ENCODE peak calls at places on chromosomes 12 and 14, in six cellular contexts. U is K562, T is MV-4-11, D is HCT116, L is kidney, R is A549. I is an unnamed sample.

GRCh38 chr12:20507061-20507460 is 138.7 kb downstream of the PDE3A start:
- DNase-seq in R (no peak), U (no peak), L (no peak), T (peak), D (no peak), I (no peak)

GRCh38 chr12:113330505-113330904 is 4.4 kb downstream of the SLC8B1 start:
- DNase-seq in L (no peak), U (no peak), T (no peak), R (no peak), D (no peak), I (no peak)

GRCh38 chr14:89429206-89430091 is 12.4 kb upstream of the FOXN3 start:
- DNase-seq in U (no peak), T (peak), L (no peak), R (no peak), D (no peak), I (no peak)

GRCh38 chr12:58529897-58530296 is 390.4 kb downstream of the LRIG3 start:
- DNase-seq in T (no peak), D (no peak), L (no peak), R (no peak), U (no peak), I (no peak)

GRCh38 chr12:18250313-18250916 is 10.9 kb upstream of the PIK3C2G start:
- DNase-seq in T (peak), L (no peak), U (no peak), D (peak), R (peak), I (peak)

GRCh38 chr14:73758392-73759182 is 44.4 kb upstream of the PNMA1 start:
- DNase-seq in D (peak), U (peak), T (peak), R (peak), L (peak), I (peak)

GRCh38 chr12:4276524-4277204 is 3.1 kb downstream of the CCND2 start:
- DNase-seq in D (peak), L (peak), U (peak), T (peak), R (peak), I (peak)

GRCh38 chr14:45715946-45716345 is 462.9 kb upstream of the MIS18BP1 start:
- DNase-seq in R (no peak), U (no peak), L (no peak), D (no peak), T (no peak), I (no peak)

GRCh38 chr12:91181053-91181452 is 1.6 kb downstream of the DCN start:
- DNase-seq in T (no peak), D (no peak), U (no peak), L (no peak), R (no peak), I (no peak)

GRCh38 chr12:62758216-62758615 is 176.7 kb downstream of the PPM1H start:
- DNase-seq in T (no peak), U (no peak), L (no peak), D (no peak), R (peak), I (no peak)

GRCh38 chr14:88168498-88169165 is 154.4 kb downstream of the KCNK10 start:
- DNase-seq in L (no peak), R (peak), U (peak), D (no peak), T (peak), I (peak)

GRCh38 chr12:83318386-83318971 is 631.8 kb downstream of the TMTC2 start:
- DNase-seq in T (no peak), D (no peak), R (no peak), L (no peak), U (no peak), I (no peak)

GRCh38 chr12:86376052-86376451 is 119.9 kb upstream of the MGAT4C start:
- DNase-seq in L (no peak), R (peak), U (no peak), D (peak), T (no peak), I (peak)

GRCh38 chr14:104390941-104391901 is 188.3 kb upstream of the C14orf180 start:
- DNase-seq in T (no peak), D (no peak), U (no peak), L (peak), R (no peak), I (no peak)

GRCh38 chr14:60655898-60656754 is 6.8 kb upstream of the SIX1 start:
- DNase-seq in R (no peak), L (no peak), T (peak), U (no peak), D (no peak), I (no peak)

GRCh38 chr14:55588259-55588699 is 8.3 kb downstream of the KTN1 start:
- DNase-seq in D (no peak), R (no peak), L (no peak), U (no peak), T (no peak), I (no peak)

GRCh38 chr12:107670999-107671643 is 14.5 kb upstream of the PWP1 start:
- DNase-seq in L (no peak), U (peak), T (peak), R (peak), D (peak), I (peak)

GRCh38 chr12:65609359-65609771 is 214.9 kb upstream of the HMGA2 start:
- DNase-seq in T (no peak), D (peak), L (no peak), U (no peak), R (peak), I (peak)

GRCh38 chr12:123269980-123270379 is 1.7 kb downstream of the CDK2AP1 start:
- DNase-seq in U (no peak), T (no peak), L (no peak), D (no peak), R (no peak), I (peak)

GRCh38 chr12:42213023-42213422 is 25.0 kb downstream of the YAF2 start:
- DNase-seq in D (no peak), L (no peak), U (no peak), R (no peak), T (no peak), I (no peak)

GRCh38 chr14:56247495-56248087 is 129.4 kb downstream of the PELI2 start:
- DNase-seq in L (no peak), R (peak), U (no peak), D (peak), T (no peak), I (no peak)

GRCh38 chr14:52314521-52315354 is 626 bp downstream of the PTGER2 start:
- DNase-seq in U (no peak), R (no peak), T (no peak), L (peak), D (no peak), I (peak)

GRCh38 chr14:88706425-88706824 is 86.3 kb downstream of the EML5 start:
- DNase-seq in T (no peak), R (no peak), U (no peak), D (no peak), L (no peak), I (no peak)

GRCh38 chr14:68841030-68841809 is 48.4 kb upstream of the ZFP36L1 start:
- DNase-seq in D (no peak), R (no peak), U (no peak), L (no peak), T (no peak), I (no peak)

GRCh38 chr12:105706321-105706972 is 376.0 kb downstream of the C12orf75 start:
- DNase-seq in R (no peak), T (no peak), U (no peak), L (peak), D (no peak), I (no peak)

GRCh38 chr14:73026243-73026844 is 562 bp downstream of the ZFYVE1 start:
- DNase-seq in D (no peak), T (no peak), R (no peak), U (no peak), L (no peak), I (no peak)

GRCh38 chr12:2794261-2794735 is 472 bp upstream of the FKBP4 start:
- DNase-seq in U (no peak), L (no peak), T (no peak), D (no peak), R (no peak), I (peak)

GRCh38 chr14:101509730-101510371 is 51.4 kb upstream of the DIO3 start:
- DNase-seq in T (no peak), L (peak), D (no peak), R (no peak), U (no peak), I (no peak)

GRCh38 chr14:105123266-105123665 is 45.3 kb downstream of the JAG2 start:
- DNase-seq in T (no peak), U (no peak), D (no peak), R (no peak), L (no peak), I (no peak)

GRCh38 chr14:93013368-93013719 is 90.4 kb downstream of the CHGA start:
- DNase-seq in D (no peak), R (no peak), L (no peak), T (peak), U (no peak), I (no peak)